ENCODE peak calls at places on chromosomes 4 and X, in ten cellular contexts. I is K562, Y is body of pancreas, F is upper lobe of left lung, B is A549, G is ovary, U is IMR-90, D is breast epithelium, N is lower leg skin, K is H54. J is an unnamed sample.

GRCh38 chr4:16897351-16897750 is 1.1 kb downstream of the LDB2 start:
- DNase-seq in I (no peak), Y (no peak), F (no peak), B (no peak), G (no peak), U (peak; percentile 30), D (no peak), N (no peak), K (no peak), J (no peak)

GRCh38 chrX:13489451-13489850 is 80.0 kb upstream of the EGFL6 start:
- DNase-seq in I (no peak), Y (no peak), F (peak; percentile 44), B (peak; percentile 40), G (no peak), U (peak; percentile 38), D (no peak), N (peak; percentile 96), K (no peak), J (peak; percentile 38)

GRCh38 chr4:8736083-8736825 is 135.4 kb downstream of the HMX1 start:
- DNase-seq in I (no peak), Y (no peak), F (no peak), B (no peak), G (no peak), U (no peak), D (no peak), N (no peak), K (no peak), J (no peak)

GRCh38 chr4:113750734-113751133 is 10.8 kb downstream of the CAMK2D start:
- DNase-seq in I (no peak), Y (no peak), F (no peak), B (no peak), G (no peak), U (no peak), D (no peak), N (no peak), K (no peak), J (no peak)

GRCh38 chr4:167233523-167234387 is 539 bp downstream of the SPOCK3 start:
- DNase-seq in I (no peak), Y (no peak), F (no peak), B (peak; percentile 1), G (peak; percentile 15), U (no peak), D (no peak), N (no peak), K (no peak), J (no peak)

GRCh38 chr4:13701937-13702446 is 74.5 kb upstream of the BOD1L1 start:
- DNase-seq in I (no peak), Y (no peak), F (no peak), B (peak; percentile 89), G (no peak), U (peak; percentile 62), D (no peak), N (no peak), K (peak; percentile 1), J (no peak)

GRCh38 chrX:130984782-130985181 is 73.4 kb upstream of the ARHGAP36 start:
- DNase-seq in I (no peak), Y (no peak), F (no peak), B (no peak), G (no peak), U (no peak), D (no peak), N (no peak), K (no peak), J (no peak)

GRCh38 chr4:126264839-126265238 is 950.1 kb downstream of the FAT4 start:
- DNase-seq in I (no peak), Y (no peak), F (no peak), B (no peak), G (no peak), U (peak; percentile 59), D (no peak), N (no peak), K (peak; percentile 1), J (no peak)

GRCh38 chr4:139665079-139665689 is 435 bp upstream of the MGST2 start:
- DNase-seq in I (no peak), Y (no peak), F (no peak), B (no peak), G (no peak), U (no peak), D (no peak), N (no peak), K (no peak), J (peak; percentile 57)

GRCh38 chr4:139668036-139668435 is 2.4 kb downstream of the MGST2 start:
- DNase-seq in I (no peak), Y (no peak), F (no peak), B (no peak), G (no peak), U (no peak), D (no peak), N (no peak), K (no peak), J (no peak)

GRCh38 chr4:139666735-139667266 is 1.2 kb downstream of the MGST2 start:
- DNase-seq in I (peak; percentile 45), Y (peak; percentile 63), F (peak; percentile 83), B (peak; percentile 48), G (no peak), U (peak; percentile 76), D (peak; percentile 66), N (no peak), K (no peak), J (peak; percentile 60)

GRCh38 chr4:139664442-139664841 is 1.2 kb upstream of the MGST2 start:
- DNase-seq in I (no peak), Y (no peak), F (no peak), B (no peak), G (no peak), U (no peak), D (no peak), N (peak; percentile 28), K (no peak), J (no peak)

DNA sequence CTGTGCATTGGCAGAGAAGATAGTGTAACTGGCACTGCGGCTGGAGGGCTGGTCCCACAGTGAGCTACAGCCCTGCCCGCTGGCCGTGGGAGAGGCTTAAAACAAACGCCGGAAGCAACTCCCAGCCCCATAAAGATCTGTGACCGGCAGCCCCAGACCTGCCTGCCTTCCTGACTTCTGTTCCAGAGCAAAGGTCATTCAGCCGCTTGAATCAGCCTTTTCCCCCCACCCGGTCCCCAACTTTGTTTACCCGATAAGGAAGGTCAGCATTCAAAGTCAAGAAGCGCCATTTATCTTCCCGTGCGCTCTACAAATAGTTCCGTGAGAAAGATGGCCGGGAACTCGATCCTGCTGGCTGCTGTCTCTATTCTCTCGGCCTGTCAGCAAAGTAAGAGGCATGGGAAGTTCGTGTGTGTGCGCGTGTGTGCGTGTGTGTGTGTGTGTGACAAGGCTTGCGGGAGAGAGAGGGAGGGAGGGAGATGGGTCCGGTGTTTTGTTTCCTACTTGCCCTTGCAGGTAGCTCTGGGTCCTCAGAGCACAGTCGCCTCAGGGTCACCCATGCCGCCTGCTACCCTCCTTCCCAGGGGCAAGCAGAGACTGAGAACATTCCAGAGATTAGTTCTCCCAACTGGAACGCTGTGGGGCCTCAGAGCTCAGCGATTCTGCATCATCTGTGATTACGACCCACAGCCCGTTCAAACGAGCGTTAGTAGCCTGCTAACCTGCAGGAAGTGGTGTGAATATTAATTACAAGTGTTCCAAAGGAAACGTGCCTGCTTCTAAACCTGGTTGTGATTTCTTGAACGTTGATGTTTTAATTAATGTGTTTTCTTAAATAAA is at the start of gene MGST2:
- DNase-seq in I (peak; percentile 67), Y (peak; percentile 77), F (peak; percentile 85), B (peak; percentile 66), G (peak; percentile 63), U (peak; percentile 79), D (peak; percentile 64), N (peak; percentile 93), K (peak; percentile 20), J (peak; percentile 83)
- TF ChIP-seq POLR2A in I (peak; percentile 78), Y (peak; percentile 14), F (peak; percentile 58), B (peak; percentile 39), G (peak; percentile 11), U (no peak), D (no peak), N (no peak), K (no peak), J (no peak)

DNA sequence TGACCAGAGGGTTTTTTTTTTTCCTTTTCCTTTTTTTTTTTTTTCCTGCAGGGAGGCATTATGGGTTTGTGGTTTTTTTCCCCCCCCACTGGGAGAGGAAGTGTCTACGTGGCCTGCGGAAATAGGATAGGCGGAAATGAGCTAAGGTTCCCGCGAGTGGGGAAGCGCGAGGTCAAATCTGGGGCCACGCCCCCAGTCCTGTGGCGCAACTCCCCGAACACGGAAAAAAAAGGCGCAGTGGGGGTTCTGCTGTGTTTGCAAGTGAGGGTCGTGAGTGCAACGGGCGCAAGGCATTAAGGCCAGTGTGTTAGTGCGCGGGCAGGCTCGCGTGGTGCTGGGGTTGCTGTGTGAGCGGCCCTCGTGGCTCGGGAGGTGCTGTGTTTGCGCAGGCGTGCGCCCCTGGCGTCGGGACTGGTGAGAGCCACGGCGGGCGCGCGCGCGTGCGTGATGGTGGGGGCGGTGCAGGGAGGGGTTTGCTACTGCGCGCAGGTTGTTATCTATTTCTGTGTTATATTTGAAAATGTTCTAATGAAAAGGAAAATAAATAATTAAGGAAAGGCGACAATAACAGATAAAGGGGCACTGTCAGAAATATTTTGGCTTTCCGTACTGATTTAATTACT is 685 bp upstream of the MORF4L2 start:
- DNase-seq in I (peak; percentile 77), Y (peak; percentile 85), F (peak; percentile 87), B (peak; percentile 86), G (peak; percentile 90), U (peak; percentile 76), D (peak; percentile 84), N (peak; percentile 97), K (peak; percentile 30), J (peak; percentile 94)
- TF ChIP-seq POLR2A in I (peak; percentile 47), Y (no peak), F (peak; percentile 65), B (peak; percentile 63), G (peak; percentile 53), U (no peak), D (peak; percentile 16), N (no peak), K (peak; percentile 52), J (peak; percentile 28)

GRCh38 chr4:185470503-185471195 is 884 bp downstream of the CCDC110 start:
- DNase-seq in I (peak; percentile 18), Y (peak; percentile 91), F (peak; percentile 58), B (peak; percentile 9), G (peak; percentile 81), U (peak; percentile 12), D (peak; percentile 71), N (peak; percentile 94), K (no peak), J (peak; percentile 77)

GRCh38 chr4:185469539-185470154 is 1.9 kb downstream of the CCDC110 start:
- DNase-seq in I (no peak), Y (no peak), F (no peak), B (no peak), G (peak; percentile 41), U (no peak), D (no peak), N (no peak), K (no peak), J (peak; percentile 36)

GRCh38 chr4:185472063-185472542 is 570 bp upstream of the CCDC110 start:
- DNase-seq in I (no peak), Y (no peak), F (no peak), B (no peak), G (no peak), U (no peak), D (no peak), N (no peak), K (no peak), J (no peak)

GRCh38 chr4:185473247-185473646 is 1.7 kb upstream of the CCDC110 start:
- DNase-seq in I (no peak), Y (no peak), F (no peak), B (no peak), G (no peak), U (no peak), D (no peak), N (no peak), K (no peak), J (no peak)

DNA sequence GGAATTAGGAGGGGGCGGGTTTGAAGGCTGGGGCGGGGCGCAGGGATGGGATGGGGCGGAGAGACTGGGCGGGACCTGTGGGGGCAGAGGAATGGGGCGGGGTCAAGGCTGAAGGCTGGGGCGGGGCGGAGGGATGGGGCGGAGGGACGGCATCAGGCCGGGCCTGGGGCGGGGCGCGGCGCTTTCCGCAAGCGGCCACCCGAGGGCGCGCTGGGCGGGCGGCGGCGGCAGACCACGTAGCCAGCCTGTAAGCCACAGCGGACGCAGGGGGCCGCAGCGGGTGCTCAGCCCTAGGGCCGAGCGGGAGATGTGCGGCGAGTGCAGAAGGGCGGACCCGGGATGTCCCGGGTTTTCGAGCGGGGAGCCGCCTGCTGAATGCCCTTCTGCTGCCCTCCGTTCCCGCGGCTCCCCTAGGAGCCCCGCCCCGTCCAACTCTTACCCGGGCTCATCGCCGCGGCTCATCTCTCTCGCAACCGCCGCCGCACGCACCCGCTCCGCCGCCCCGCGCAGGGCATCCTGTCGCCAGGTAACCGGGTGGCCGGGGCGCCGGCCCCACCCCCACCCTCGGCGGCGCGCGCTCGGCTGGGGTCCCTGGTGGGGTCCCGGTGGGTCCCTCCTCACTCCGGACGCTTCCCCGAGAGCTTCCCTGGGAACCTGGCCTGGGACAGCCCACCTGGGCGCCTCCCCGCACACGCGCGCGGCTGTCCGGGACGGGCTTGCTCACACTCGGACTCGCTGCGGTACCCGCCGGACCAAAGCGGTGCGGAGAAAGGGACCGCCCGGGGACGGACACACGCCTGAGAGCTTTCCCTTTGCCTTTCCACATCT is at the start of gene CCDC110:
- DNase-seq in I (peak; percentile 99), Y (peak; percentile 97), F (peak; percentile 92), B (peak; percentile 94), G (peak; percentile 96), U (peak; percentile 92), D (peak; percentile 98), N (peak; percentile 99), K (peak; percentile 67), J (peak; percentile 95)
- TF ChIP-seq POLR2A in I (no peak), Y (peak; percentile 41), F (peak; percentile 3), B (no peak), G (peak; percentile 65), U (no peak), D (no peak), N (no peak), K (no peak), J (peak; percentile 40)

GRCh38 chr4:38665846-38666490 is 2.0 kb downstream of the KLF3 start:
- DNase-seq in I (no peak), Y (no peak), F (no peak), B (no peak), G (no peak), U (no peak), D (no peak), N (no peak), K (no peak), J (no peak)

GRCh38 chr4:38663801-38664703 is at the start of gene KLF3:
- DNase-seq in I (peak; percentile 88), Y (peak; percentile 94), F (peak; percentile 96), B (peak; percentile 83), G (peak; percentile 93), U (peak; percentile 82), D (peak; percentile 88), N (peak; percentile 99), K (peak; percentile 63), J (peak; percentile 96)

GRCh38 chr4:38663021-38663800 is 788 bp upstream of the KLF3 start:
- DNase-seq in I (no peak), Y (no peak), F (no peak), B (peak; percentile 38), G (peak; percentile 78), U (no peak), D (peak; percentile 55), N (no peak), K (no peak), J (peak; percentile 48)

GRCh38 chr4:38667005-38667771 is 3.2 kb downstream of the KLF3 start:
- DNase-seq in I (peak; percentile 71), Y (peak; percentile 85), F (peak; percentile 92), B (peak; percentile 97), G (peak; percentile 80), U (peak; percentile 99), D (no peak), N (peak; percentile 95), K (no peak), J (peak; percentile 97)

GRCh38 chr4:38664704-38665401 is 854 bp downstream of the KLF3 start:
- DNase-seq in I (peak; percentile 60), Y (peak; percentile 71), F (peak; percentile 82), B (peak; percentile 62), G (peak; percentile 88), U (peak; percentile 56), D (peak; percentile 60), N (peak; percentile 93), K (no peak), J (peak; percentile 83)
- TF ChIP-seq POLR2A in I (peak; percentile 52), Y (peak; percentile 50), F (peak; percentile 59), B (no peak), G (peak; percentile 44), U (peak; percentile 41), D (no peak), N (no peak), K (no peak), J (peak; percentile 73)